ENCODE peak calls at places on chromosomes 16 and 17, in ten cellular contexts. M, Z, E, R, P, K, X, H, A and U are unnamed samples.
A peak's percentile ranks its signal among the peaks of the same experiment; 100 is the strongest.

GRCh38 chr17:33152793-33153192 is 140.3 kb downstream of the ASIC2 start:
- DNase-seq in M (no peak), Z (no peak), E (no peak), R (no peak), P (no peak), K (no peak), X (no peak), H (no peak), A (no peak), U (no peak)

GRCh38 chr17:50477976-50478375 is 684 bp upstream of the RSAD1 start:
- DNase-seq in M (no peak), Z (no peak), E (no peak), R (no peak), P (no peak), K (no peak), X (no peak), H (no peak), A (no peak), U (no peak)

GRCh38 chr17:56648814-56649213 is 55.3 kb downstream of the NOG start:
- DNase-seq in M (no peak), Z (no peak), E (no peak), R (no peak), P (no peak), K (no peak), X (no peak), H (no peak), A (no peak), U (no peak)

GRCh38 chr16:50683689-50684374 is 2.7 kb upstream of the SNX20 start:
- DNase-seq in M (no peak), Z (peak; percentile 27), E (no peak), R (peak; percentile 34), P (no peak), K (peak; percentile 77), X (no peak), H (peak; percentile 49), A (no peak), U (no peak)

GRCh38 chr16:69553332-69553731 is 12.4 kb upstream of the NFAT5 start:
- DNase-seq in M (no peak), Z (no peak), E (no peak), R (no peak), P (no peak), K (no peak), X (no peak), H (no peak), A (no peak), U (no peak)

GRCh38 chr17:74814453-74814852 is 38.3 kb upstream of the NAT9 start:
- DNase-seq in M (no peak), Z (no peak), E (no peak), R (no peak), P (no peak), K (peak; percentile 10), X (no peak), H (no peak), A (no peak), U (no peak)

GRCh38 chr17:28499684-28500357 is 6.3 kb upstream of the FOXN1 start:
- DNase-seq in M (no peak), Z (no peak), E (no peak), R (no peak), P (no peak), K (no peak), X (no peak), H (no peak), A (no peak), U (no peak)

GRCh38 chr17:32525116-32525515 is 38.3 kb downstream of the CDK5R1 start:
- DNase-seq in M (no peak), Z (no peak), E (no peak), R (no peak), P (no peak), K (no peak), X (peak; percentile 79), H (no peak), A (peak; percentile 33), U (peak; percentile 57)

GRCh38 chr17:78329263-78330059 is 30.4 kb downstream of the SOCS3 start:
- DNase-seq in M (no peak), Z (no peak), E (no peak), R (no peak), P (no peak), K (no peak), X (peak; percentile 90), H (no peak), A (peak; percentile 98), U (peak; percentile 77)

GRCh38 chr17:1206016-1206787 is 26.4 kb upstream of the ABR start:
- DNase-seq in M (no peak), Z (no peak), E (no peak), R (no peak), P (no peak), K (no peak), X (no peak), H (no peak), A (no peak), U (no peak)

GRCh38 chr17:48236681-48237134 is 129.1 kb downstream of the SNX11 start:
- DNase-seq in M (no peak), Z (no peak), E (no peak), R (no peak), P (no peak), K (peak; percentile 49), X (peak; percentile 52), H (no peak), A (peak; percentile 80), U (peak; percentile 69)

GRCh38 chr17:60887607-60888028 is 210.0 kb downstream of the BCAS3 start:
- DNase-seq in M (no peak), Z (no peak), E (no peak), R (no peak), P (no peak), K (no peak), X (no peak), H (no peak), A (no peak), U (no peak)

GRCh38 chr17:28227278-28228108 is 91.5 kb upstream of the TMEM97 start:
- DNase-seq in M (no peak), Z (peak; percentile 21), E (no peak), R (no peak), P (peak; percentile 80), K (peak; percentile 13), X (no peak), H (no peak), A (peak; percentile 84), U (no peak)

GRCh38 chr16:69513180-69513966 is 52.4 kb upstream of the NFAT5 start:
- DNase-seq in M (peak; percentile 33), Z (no peak), E (no peak), R (no peak), P (no peak), K (no peak), X (peak; percentile 93), H (no peak), A (peak; percentile 48), U (peak; percentile 65)

GRCh38 chr16:35144212-35144932 is 1685.0 kb downstream of the TP53TG3F start:
- DNase-seq in M (no peak), Z (no peak), E (no peak), R (no peak), P (no peak), K (no peak), X (no peak), H (no peak), A (no peak), U (no peak)

GRCh38 chr17:1638171-1638583 is 7.4 kb downstream of the SCARF1 start:
- DNase-seq in M (no peak), Z (no peak), E (no peak), R (no peak), P (no peak), K (no peak), X (no peak), H (no peak), A (no peak), U (no peak)

GRCh38 chr16:88543230-88543813 is 26.9 kb upstream of the ZC3H18 start:
- DNase-seq in M (no peak), Z (no peak), E (no peak), R (no peak), P (no peak), K (no peak), X (no peak), H (no peak), A (no peak), U (no peak)

GRCh38 chr16:71626858-71627213 is 852 bp downstream of the MARVELD3 start:
- DNase-seq in M (no peak), Z (no peak), E (no peak), R (no peak), P (peak; percentile 41), K (no peak), X (no peak), H (peak; percentile 15), A (no peak), U (no peak)

GRCh38 chr16:86874141-86874540 is 295.8 kb downstream of the FOXL1 start:
- DNase-seq in M (no peak), Z (peak; percentile 25), E (no peak), R (no peak), P (no peak), K (peak; percentile 6), X (no peak), H (peak; percentile 46), A (peak; percentile 25), U (no peak)

GRCh38 chr17:17001874-17002520 is 30.1 kb upstream of the TNFRSF13B start:
- DNase-seq in M (peak; percentile 56), Z (peak; percentile 81), E (peak; percentile 75), R (peak; percentile 74), P (peak; percentile 81), K (peak; percentile 74), X (peak; percentile 51), H (peak; percentile 85), A (peak; percentile 82), U (peak; percentile 42)

GRCh38 chr17:1766382-1767135 is 4.7 kb downstream of the SERPINF1 start:
- DNase-seq in M (no peak), Z (no peak), E (no peak), R (no peak), P (no peak), K (no peak), X (no peak), H (no peak), A (peak; percentile 34), U (no peak)

GRCh38 chr17:27559996-27560481 is 70.9 kb upstream of the LGALS9 start:
- DNase-seq in M (peak; percentile 39), Z (no peak), E (no peak), R (no peak), P (no peak), K (no peak), X (peak; percentile 89), H (no peak), A (peak; percentile 89), U (peak; percentile 93)

GRCh38 chr17:45038771-45039634 is 12.4 kb downstream of the DCAKD start:
- DNase-seq in M (no peak), Z (no peak), E (no peak), R (no peak), P (no peak), K (no peak), X (no peak), H (no peak), A (no peak), U (no peak)

GRCh38 chr16:87806246-87806607 is 40.4 kb upstream of the KLHDC4 start:
- DNase-seq in M (no peak), Z (no peak), E (no peak), R (no peak), P (no peak), K (peak; percentile 45), X (peak; percentile 58), H (no peak), A (peak; percentile 25), U (peak; percentile 54)

GRCh38 chr17:65670667-65671371 is 109.4 kb upstream of the AXIN2 start:
- DNase-seq in M (no peak), Z (no peak), E (no peak), R (no peak), P (no peak), K (no peak), X (no peak), H (no peak), A (no peak), U (no peak)

GRCh38 chr17:28760987-28761562 is 17.3 kb downstream of the TRAF4 start:
- DNase-seq in M (no peak), Z (no peak), E (no peak), R (no peak), P (no peak), K (no peak), X (peak; percentile 58), H (no peak), A (no peak), U (peak; percentile 66)

GRCh38 chr17:81599719-81600486 is 37.0 kb downstream of the NPLOC4 start:
- DNase-seq in M (no peak), Z (no peak), E (no peak), R (no peak), P (no peak), K (no peak), X (peak; percentile 77), H (no peak), A (no peak), U (peak; percentile 56)

GRCh38 chr16:58543685-58544084 is 28.4 kb downstream of the SETD6 start:
- DNase-seq in M (no peak), Z (no peak), E (no peak), R (no peak), P (no peak), K (no peak), X (no peak), H (no peak), A (no peak), U (no peak)